ENCODE peak calls at places on chromosomes 12 and 14, in five cellular contexts. C, E, G, F and J are unnamed samples.

GRCh38 chr14:38723954-38724353 is 379.1 kb downstream of the SEC23A start:
- DNase-seq in C (no peak), G (no peak), F (no peak), E (no peak), J (no peak)

GRCh38 chr14:100818221-100818699 is 7.7 kb upstream of the MEG3 start:
- DNase-seq in C (no peak), F (no peak), E (no peak), G (peak; percentile 51), J (no peak)

GRCh38 chr14:100067971-100068959 is 3.0 kb downstream of the EVL start:
- DNase-seq in F (peak; percentile 33), G (no peak), C (peak; percentile 21), E (peak; percentile 89), J (no peak)

GRCh38 chr14:101595887-101596721 is 34.8 kb downstream of the DIO3 start:
- DNase-seq in E (no peak), G (no peak), F (no peak), C (no peak), J (no peak)

GRCh38 chr12:26566670-26567069 is 266.3 kb downstream of the ITPR2 start:
- DNase-seq in C (no peak), F (no peak), E (no peak), G (no peak), J (no peak)

GRCh38 chr12:46300906-46301305 is 32.1 kb upstream of the SLC38A1 start:
- DNase-seq in E (no peak), F (no peak), G (no peak), C (no peak), J (no peak)

GRCh38 chr14:89540009-89540829 is 123.2 kb upstream of the FOXN3 start:
- DNase-seq in C (no peak), G (peak; percentile 89), E (no peak), F (no peak), J (no peak)

GRCh38 chr14:68309631-68310030 is 483.2 kb downstream of the ZFP36L1 start:
- DNase-seq in C (no peak), E (no peak), F (no peak), G (no peak), J (no peak)

GRCh38 chr14:57480044-57480443 is 13.6 kb downstream of the CCDC198 start:
- DNase-seq in F (no peak), C (no peak), E (no peak), G (no peak), J (no peak)

GRCh38 chr12:112900298-112901145 is 6.2 kb upstream of the OAS1 start:
- DNase-seq in E (no peak), F (peak; percentile 54), G (peak; percentile 46), C (peak; percentile 80), J (peak; percentile 89)

GRCh38 chr12:124823272-124823970 is 40.2 kb downstream of the SCARB1 start:
- DNase-seq in G (no peak), C (no peak), E (no peak), F (no peak), J (no peak)

GRCh38 chr14:53701108-53701875 is 255.3 kb downstream of the BMP4 start:
- DNase-seq in G (no peak), F (no peak), E (peak; percentile 40), C (no peak), J (no peak)

GRCh38 chr14:52683985-52684520 is 11.3 kb downstream of the ERO1A start:
- DNase-seq in E (no peak), F (no peak), G (no peak), C (no peak), J (peak; percentile 54)

GRCh38 chr12:89185889-89186288 is 166.4 kb downstream of the DUSP6 start:
- DNase-seq in G (no peak), F (no peak), C (no peak), E (no peak), J (no peak)

GRCh38 chr12:116677202-116677651 is 60.6 kb downstream of the SPRING1 start:
- DNase-seq in F (no peak), C (no peak), E (peak; percentile 45), G (no peak), J (no peak)
- TF ChIP-seq JUND in F (no peak), C (no peak), E (no peak), G (no peak), J (no peak)

GRCh38 chr12:56308714-56309113 is 7.1 kb downstream of the CNPY2 start:
- DNase-seq in F (no peak), C (no peak), G (no peak), E (no peak), J (no peak)
- TF ChIP-seq JUND in F (no peak), C (no peak), G (no peak), E (no peak), J (no peak)

GRCh38 chr12:120965125-120965524 is 13.2 kb upstream of the HNF1A start:
- DNase-seq in E (no peak), G (no peak), F (no peak), C (no peak), J (no peak)

GRCh38 chr12:120971299-120972180 is 6.8 kb upstream of the HNF1A start:
- DNase-seq in E (peak; percentile 57), G (peak; percentile 45), F (no peak), C (peak; percentile 58), J (peak; percentile 80)

GRCh38 chr12:120972870-120973543 is 5.3 kb upstream of the HNF1A start:
- DNase-seq in E (no peak), G (peak; percentile 90), C (no peak), F (no peak), J (peak; percentile 49)

GRCh38 chr12:120965534-120966091 is 12.7 kb upstream of the HNF1A start:
- DNase-seq in G (no peak), C (no peak), F (no peak), E (no peak), J (no peak)

GRCh38 chr12:120970310-120970709 is 8.0 kb upstream of the HNF1A start:
- DNase-seq in C (no peak), E (no peak), F (no peak), G (no peak), J (no peak)
- TF ChIP-seq JUND in C (no peak), E (no peak), F (no peak), G (no peak), J (no peak)

DNA sequence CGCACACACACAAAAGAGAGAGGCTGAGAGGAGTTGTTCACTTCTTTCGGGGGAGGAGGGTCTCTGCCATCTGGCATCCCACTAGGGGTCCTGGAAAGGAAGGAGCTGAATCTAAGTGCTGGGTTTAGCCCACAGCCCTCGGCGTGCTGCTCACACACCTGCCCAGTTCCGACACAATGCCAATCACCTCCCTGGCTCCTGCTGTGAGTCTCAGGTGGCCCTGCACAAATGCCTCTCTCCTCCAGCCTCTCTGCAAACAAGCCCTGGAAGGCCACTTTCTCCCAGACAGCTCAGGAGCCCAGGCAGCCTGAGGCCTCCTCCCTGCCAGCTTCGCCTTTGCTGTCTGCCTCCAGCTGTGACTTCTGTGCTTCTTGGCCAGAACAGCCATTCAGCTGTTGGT is 51.2 kb downstream of the SMIM41 start:
- DNase-seq in E (no peak), G (no peak), C (no peak), F (no peak), J (no peak)
- TF ChIP-seq JUND in E (no peak), G (no peak), C (no peak), F (no peak), J (no peak)

GRCh38 chr12:102642199-102642598 is 161.8 kb upstream of the IGF1 start:
- DNase-seq in E (no peak), F (no peak), C (no peak), G (no peak), J (no peak)
- TF ChIP-seq JUND in E (no peak), F (no peak), C (no peak), G (no peak), J (no peak)

GRCh38 chr12:116656371-116656770 is 81.5 kb downstream of the SPRING1 start:
- DNase-seq in E (no peak), F (no peak), G (no peak), C (no peak), J (no peak)
- TF ChIP-seq JUND in E (no peak), F (no peak), G (no peak), C (no peak), J (no peak)